ENCODE peak calls at places on chromosomes 2 and 18, in six cellular contexts. I, W, Z, Q, G and P are unnamed samples.

GRCh38 chr2:3148716-3149115 is 228.9 kb downstream of the EIPR1 start:
- DNase-seq in W (no peak), I (no peak), Z (no peak), G (no peak), Q (no peak), P (no peak)

GRCh38 chr18:55446996-55447671 is 140.9 kb downstream of the TCF4 start:
- DNase-seq in W (no peak), I (no peak), G (no peak), Q (no peak), Z (no peak), P (no peak)

GRCh38 chr18:50726960-50727589 is 92.7 kb downstream of the MRO start:
- DNase-seq in G (no peak), Q (no peak), Z (no peak), I (no peak), W (no peak), P (peak; percentile 44)

GRCh38 chr18:62928316-62928715 is 213.0 kb downstream of the PHLPP1 start:
- DNase-seq in G (no peak), Q (no peak), I (no peak), Z (peak; percentile 54), W (no peak), P (no peak)

GRCh38 chr2:173124441-173124840 is 48.8 kb downstream of the MAP3K20 start:
- DNase-seq in G (no peak), Z (peak; percentile 44), Q (no peak), I (peak; percentile 25), W (no peak), P (no peak)

GRCh38 chr18:28078298-28078697 is 98.6 kb downstream of the CDH2 start:
- DNase-seq in I (no peak), G (no peak), Q (no peak), W (no peak), Z (no peak), P (no peak)

GRCh38 chr18:28794459-28795245 is 617.7 kb upstream of the CDH2 start:
- DNase-seq in W (no peak), G (no peak), Q (no peak), Z (peak; percentile 88), I (no peak), P (no peak)

GRCh38 chr2:41907716-41908328 is 140.0 kb upstream of the PKDCC start:
- DNase-seq in G (no peak), Q (no peak), Z (no peak), W (no peak), I (peak; percentile 37), P (no peak)

GRCh38 chr2:32938934-32939333 is 7.8 kb upstream of the LTBP1 start:
- DNase-seq in Z (no peak), W (no peak), Q (no peak), I (no peak), G (no peak), P (no peak)

GRCh38 chr18:10872297-10872696 is 277.1 kb downstream of the PIEZO2 start:
- DNase-seq in G (no peak), Q (no peak), I (no peak), Z (no peak), W (no peak), P (peak; percentile 75)

GRCh38 chr2:58448065-58448507 is 207.0 kb upstream of the FANCL start:
- DNase-seq in Z (peak; percentile 64), G (peak; percentile 67), W (no peak), Q (no peak), I (peak; percentile 80), P (peak; percentile 57)

GRCh38 chr2:214192711-214193110 is 218.1 kb upstream of the VWC2L start:
- DNase-seq in W (no peak), I (no peak), G (no peak), Q (no peak), Z (no peak), P (no peak)

GRCh38 chr2:240247868-240248820 is 107.7 kb upstream of the OTOS start:
- DNase-seq in W (no peak), Q (no peak), Z (no peak), G (peak; percentile 45), I (no peak), P (no peak)

GRCh38 chr2:63555299-63555698 is 33.0 kb downstream of the WDPCP start:
- DNase-seq in G (no peak), I (no peak), Q (no peak), W (no peak), Z (no peak), P (no peak)

GRCh38 chr2:46239175-46239846 is 57.9 kb upstream of the EPAS1 start:
- DNase-seq in Z (no peak), G (no peak), I (no peak), Q (no peak), W (no peak), P (no peak)

GRCh38 chr2:234932591-234933168 is 19.1 kb upstream of the SH3BP4 start:
- DNase-seq in W (no peak), G (no peak), Z (no peak), I (no peak), Q (no peak), P (no peak)

GRCh38 chr2:232951891-232952290 is 61.2 kb downstream of the NGEF start:
- DNase-seq in Z (peak; percentile 22), G (no peak), I (no peak), Q (no peak), W (no peak), P (no peak)

GRCh38 chr18:38459595-38459994 is 894.0 kb upstream of the CELF4 start:
- DNase-seq in G (no peak), Z (no peak), I (no peak), Q (no peak), W (no peak), P (no peak)

GRCh38 chr18:49018553-49018943 is 67.8 kb upstream of the SMAD7 start:
- DNase-seq in I (no peak), Z (no peak), W (no peak), Q (no peak), G (peak; percentile 32), P (no peak)

GRCh38 chr18:59631583-59632181 is 65.5 kb downstream of the CCBE1 start:
- DNase-seq in W (no peak), Q (no peak), G (no peak), I (no peak), Z (peak; percentile 59), P (no peak)

GRCh38 chr2:41966431-41966893 is 81.4 kb upstream of the PKDCC start:
- DNase-seq in Z (peak; percentile 98), Q (no peak), I (no peak), W (peak; percentile 40), G (peak; percentile 92), P (no peak)